ENCODE peak calls at places on chromosomes 11 and 22, in nine cellular contexts. E is CD8-positive, alpha-beta T cell; G is OCI-LY7; A is activated CD8-positive, alpha-beta T cell treated with anti-CD3 and anti-CD28 coated beads for 36 hours; B is ovary; N is neural crest cell; C is HCT116; Y is PC-3; R is astrocyte. P is an unnamed sample.

GRCh38 chr11:65134240-65134951 is at the start of gene SYVN1:
- DNase-seq in E (peak; percentile 96), G (peak; percentile 94), A (peak; percentile 93), B (peak; percentile 94), N (peak; percentile 81), C (peak; percentile 75), Y (peak; percentile 89), R (peak; percentile 83), P (peak; percentile 94)

GRCh38 chr11:69186316-69187266 is 30.9 kb downstream of the SMIM38 start:
- DNase-seq in E (no peak), G (no peak), A (no peak), B (no peak), N (no peak), C (no peak), Y (no peak), R (no peak), P (no peak)

GRCh38 chr11:94678901-94679300 is 89.3 kb upstream of the AMOTL1 start:
- DNase-seq in E (no peak), G (no peak), A (no peak), B (no peak), N (no peak), C (no peak), Y (peak; percentile 19), R (no peak), P (no peak)

GRCh38 chr11:86291466-86292262 is 10.4 kb upstream of the HIKESHI start:
- DNase-seq in E (peak; percentile 60), G (peak; percentile 67), A (peak; percentile 85), B (no peak), N (peak; percentile 50), C (peak; percentile 39), Y (peak; percentile 79), R (peak; percentile 34), P (peak; percentile 60)

GRCh38 chr11:89220684-89221339 is 43.1 kb downstream of the TYR start:
- DNase-seq in E (no peak), G (no peak), A (no peak), B (no peak), N (no peak), C (no peak), Y (peak; percentile 14), R (no peak), P (no peak)

GRCh38 chr11:123360267-123360936 is 69.7 kb upstream of the GRAMD1B start:
- DNase-seq in E (no peak), G (no peak), A (no peak), B (no peak), N (no peak), C (no peak), Y (no peak), R (no peak), P (no peak)

GRCh38 chr22:42945736-42946135 is 69.2 kb downstream of the PACSIN2 start:
- DNase-seq in E (no peak), G (no peak), A (no peak), B (no peak), N (no peak), C (no peak), Y (no peak), R (no peak), P (no peak)

GRCh38 chr11:107593941-107594340 is 3.0 kb downstream of the ELMOD1 start:
- DNase-seq in E (no peak), G (no peak), A (no peak), B (no peak), N (no peak), C (no peak), Y (no peak), R (no peak), P (no peak)

GRCh38 chr22:40708177-40708576 is 28.9 kb downstream of the MCHR1 start:
- DNase-seq in E (no peak), G (no peak), A (no peak), B (no peak), N (no peak), C (no peak), Y (no peak), R (no peak), P (no peak)

GRCh38 chr11:68342459-68343158 is 30.2 kb downstream of the LRP5 start:
- DNase-seq in E (no peak), G (no peak), A (no peak), B (no peak), N (no peak), C (peak; percentile 69), Y (peak; percentile 77), R (peak; percentile 64), P (no peak)

GRCh38 chr22:41576877-41577276 is 12.8 kb downstream of the PMM1 start:
- DNase-seq in E (no peak), G (peak; percentile 64), A (peak; percentile 64), B (peak; percentile 71), N (peak; percentile 48), C (peak; percentile 35), Y (peak; percentile 56), R (no peak), P (peak; percentile 81)

GRCh38 chr11:118295199-118295598 is 9.3 kb upstream of the CD3E start:
- DNase-seq in E (no peak), G (no peak), A (no peak), B (no peak), N (no peak), C (no peak), Y (no peak), R (no peak), P (no peak)

GRCh38 chr11:23311986-23312940 is 452.0 kb upstream of the CCDC179 start:
- DNase-seq in E (no peak), G (no peak), A (no peak), B (no peak), N (no peak), C (no peak), Y (peak; percentile 81), R (peak; percentile 84), P (no peak)

DNA sequence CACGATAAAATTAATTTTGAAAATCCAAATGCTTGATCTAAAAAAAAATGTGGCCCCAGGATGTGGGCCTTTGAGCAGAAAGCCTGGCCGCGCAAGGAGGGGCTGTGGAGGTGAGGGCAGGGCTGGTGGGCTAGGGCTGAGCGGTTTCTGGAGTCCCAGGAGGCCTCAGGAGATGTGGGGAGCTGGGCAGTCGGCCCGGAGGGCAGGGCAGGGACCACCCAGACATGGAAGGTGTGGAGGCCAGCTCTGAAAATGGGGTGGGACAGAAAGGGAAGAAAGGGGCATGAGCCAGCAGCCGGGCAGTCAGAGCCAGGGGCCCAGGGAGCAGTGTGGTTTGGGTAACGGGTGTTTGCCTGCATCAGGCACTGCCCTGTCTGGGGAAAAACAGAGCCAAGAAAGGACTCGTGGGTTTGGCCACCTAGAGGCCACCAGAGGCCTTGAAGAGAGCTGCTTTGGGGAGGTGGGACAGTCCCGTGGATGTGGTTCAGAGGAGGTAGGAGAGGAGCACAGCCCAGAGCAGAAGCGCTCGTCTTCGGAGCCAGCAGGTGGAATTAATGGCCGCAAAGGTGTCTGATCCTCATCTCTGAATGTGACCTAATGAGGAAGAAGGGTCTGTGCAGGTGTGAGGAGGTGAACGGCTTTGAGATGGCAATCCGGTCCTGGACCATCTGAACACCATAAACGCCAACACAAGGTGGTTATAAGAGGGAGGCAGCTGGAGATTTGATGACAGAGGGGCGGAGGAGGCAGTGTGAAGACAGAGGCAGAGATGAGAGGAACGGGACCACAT is 50.2 kb downstream of the IGF2 start:
- DNase-seq in E (peak; percentile 42), G (no peak), A (peak; percentile 28), B (peak; percentile 21), N (no peak), C (no peak), Y (peak; percentile 25), R (no peak), P (peak; percentile 7)
- TF ChIP-seq CTCF in E (no peak), G (no peak), A (peak; percentile 21), B (no peak), N (peak; percentile 39), C (peak; percentile 21), Y (peak; percentile 32), R (no peak), P (no peak)

DNA sequence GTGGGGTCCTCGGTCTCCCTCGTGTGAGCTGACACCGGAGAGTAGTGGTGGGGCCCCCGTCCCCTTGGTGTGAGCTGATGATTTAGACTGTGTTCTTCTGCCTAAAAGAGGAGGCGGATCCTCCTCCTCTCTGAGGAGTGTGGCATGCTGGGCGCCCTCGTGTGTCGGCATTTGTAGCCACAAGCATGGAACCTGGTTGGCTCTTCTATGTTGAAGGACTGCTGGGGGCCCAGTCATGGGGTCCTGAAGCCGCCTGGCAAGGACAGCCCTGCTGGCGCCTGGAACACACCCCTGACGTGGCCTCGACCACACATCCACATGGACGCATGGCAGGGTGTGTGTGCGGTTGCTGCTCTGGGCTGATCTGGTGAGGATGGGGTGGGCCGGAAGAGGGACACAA is 50.2 kb downstream of the AP2A2 start:
- DNase-seq in E (no peak), G (peak; percentile 38), A (peak; percentile 62), B (peak; percentile 59), N (peak; percentile 24), C (no peak), Y (no peak), R (peak; percentile 10), P (no peak)
- TF ChIP-seq CTCF in E (no peak), G (peak; percentile 55), A (no peak), B (no peak), N (peak; percentile 43), C (no peak), Y (peak; percentile 31), R (no peak), P (no peak)

GRCh38 chr11:124783002-124783401 is 17.2 kb downstream of the MSANTD2 start:
- DNase-seq in E (no peak), G (no peak), A (no peak), B (no peak), N (no peak), C (no peak), Y (no peak), R (no peak), P (no peak)

GRCh38 chr11:124779568-124779967 is 17.5 kb upstream of the ESAM start:
- DNase-seq in E (no peak), G (no peak), A (no peak), B (no peak), N (no peak), C (no peak), Y (no peak), R (no peak), P (no peak)

GRCh38 chr11:124784051-124784450 is 16.2 kb downstream of the MSANTD2 start:
- DNase-seq in E (no peak), G (no peak), A (no peak), B (no peak), N (no peak), C (no peak), Y (no peak), R (no peak), P (no peak)

GRCh38 chr11:124776865-124777645 is 15.0 kb upstream of the ESAM start:
- DNase-seq in E (no peak), G (no peak), A (no peak), B (no peak), N (no peak), C (no peak), Y (no peak), R (no peak), P (no peak)

DNA sequence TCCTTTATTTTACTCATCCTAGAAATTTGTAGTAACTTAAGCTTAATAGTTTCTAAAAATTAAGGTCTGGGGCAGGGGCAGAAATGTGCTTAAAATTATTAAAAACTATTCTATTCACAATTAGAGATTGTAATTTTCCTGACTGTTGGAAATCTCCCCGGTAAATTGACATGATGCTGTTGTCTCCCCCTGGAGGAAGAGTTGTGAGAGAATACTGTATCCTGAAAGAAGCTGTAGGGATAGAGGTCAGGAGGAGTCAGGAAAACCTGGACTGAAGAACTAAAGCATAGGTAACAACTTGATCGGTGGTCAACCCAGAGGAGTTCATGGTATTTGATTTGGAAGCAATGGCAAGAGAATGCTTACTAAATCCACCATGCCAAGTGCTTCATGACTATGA is 16.2 kb upstream of the ESAM start:
- DNase-seq in E (no peak), G (no peak), A (no peak), B (no peak), N (no peak), C (peak; percentile 8), Y (peak; percentile 36), R (no peak), P (no peak)
- TF ChIP-seq CTCF in E (no peak), G (peak; percentile 42), A (no peak), B (no peak), N (peak; percentile 33), C (peak; percentile 56), Y (peak; percentile 76), R (no peak), P (no peak)

GRCh38 chr11:60130496-60130895 is 42.0 kb downstream of the MS4A2 start:
- DNase-seq in E (no peak), G (peak; percentile 61), A (peak; percentile 15), B (no peak), N (peak; percentile 22), C (peak; percentile 47), Y (peak; percentile 83), R (no peak), P (peak; percentile 82)
- TF ChIP-seq CTCF in E (no peak), G (peak; percentile 77), A (peak; percentile 27), B (no peak), N (peak; percentile 53), C (peak; percentile 65), Y (peak; percentile 88), R (no peak), P (peak; percentile 43)